ENCODE peak calls at places on chromosomes 11 and 22, in seven cellular contexts. One of them, this sample, is unnamed.

GRCh38 chr11:83006877-83007330 is 64.8 kb downstream of the RAB30 start:
- DNase-seq in cardiac muscle cell: no peak
- DNase-seq in RWPE1: no peak
- DNase-seq in stomach: no peak
- DNase-seq in mammary epithelial cell: no peak
- DNase-seq in uterus: no peak
- DNase-seq in tibial nerve: no peak
- DNase-seq in this sample: no peak

GRCh38 chr22:46638601-46639431 is 18.6 kb downstream of the GRAMD4 start:
- DNase-seq in cardiac muscle cell: peak
- DNase-seq in RWPE1: no peak
- DNase-seq in stomach: peak
- DNase-seq in mammary epithelial cell: no peak
- DNase-seq in uterus: no peak
- DNase-seq in tibial nerve: no peak
- DNase-seq in this sample: no peak

GRCh38 chr22:42887523-42888507 is 30.7 kb upstream of the ARFGAP3 start:
- DNase-seq in cardiac muscle cell: no peak
- DNase-seq in RWPE1: no peak
- DNase-seq in stomach: peak
- DNase-seq in mammary epithelial cell: no peak
- DNase-seq in uterus: no peak
- DNase-seq in tibial nerve: no peak
- DNase-seq in this sample: no peak

GRCh38 chr11:6925007-6925577 is 1.1 kb upstream of the ZNF215 start:
- DNase-seq in cardiac muscle cell: no peak
- DNase-seq in RWPE1: no peak
- DNase-seq in stomach: no peak
- DNase-seq in mammary epithelial cell: no peak
- DNase-seq in uterus: no peak
- DNase-seq in tibial nerve: no peak
- DNase-seq in this sample: no peak

GRCh38 chr22:50531546-50532352 is 1.9 kb upstream of the TYMP start:
- DNase-seq in cardiac muscle cell: peak
- DNase-seq in RWPE1: no peak
- DNase-seq in stomach: peak
- DNase-seq in mammary epithelial cell: no peak
- DNase-seq in uterus: peak
- DNase-seq in tibial nerve: peak
- DNase-seq in this sample: no peak

GRCh38 chr11:12631651-12632050 is 42.6 kb upstream of the TEAD1 start:
- DNase-seq in cardiac muscle cell: no peak
- DNase-seq in RWPE1: no peak
- DNase-seq in stomach: no peak
- DNase-seq in mammary epithelial cell: no peak
- DNase-seq in uterus: no peak
- DNase-seq in tibial nerve: no peak
- DNase-seq in this sample: no peak

GRCh38 chr22:30453731-30454510 is 17.9 kb downstream of the SEC14L3 start:
- DNase-seq in cardiac muscle cell: peak
- DNase-seq in RWPE1: no peak
- DNase-seq in stomach: no peak
- DNase-seq in mammary epithelial cell: no peak
- DNase-seq in uterus: no peak
- DNase-seq in tibial nerve: no peak
- DNase-seq in this sample: no peak

GRCh38 chr11:128688031-128688713 is 5.7 kb upstream of the FLI1 start:
- DNase-seq in cardiac muscle cell: no peak
- DNase-seq in RWPE1: no peak
- DNase-seq in stomach: no peak
- DNase-seq in mammary epithelial cell: no peak
- DNase-seq in uterus: no peak
- DNase-seq in tibial nerve: no peak
- DNase-seq in this sample: no peak

GRCh38 chr11:84819561-84819960 is 807.6 kb downstream of the DLG2 start:
- DNase-seq in cardiac muscle cell: no peak
- DNase-seq in RWPE1: no peak
- DNase-seq in stomach: no peak
- DNase-seq in mammary epithelial cell: no peak
- DNase-seq in uterus: no peak
- DNase-seq in tibial nerve: no peak
- DNase-seq in this sample: no peak

GRCh38 chr22:21632237-21632895 is at the start of gene CCDC116:
- DNase-seq in cardiac muscle cell: no peak
- DNase-seq in RWPE1: no peak
- DNase-seq in stomach: peak
- DNase-seq in mammary epithelial cell: no peak
- DNase-seq in uterus: no peak
- DNase-seq in tibial nerve: no peak
- DNase-seq in this sample: no peak

GRCh38 chr22:32717337-32718240 is 83.9 kb upstream of the TIMP3 start:
- DNase-seq in cardiac muscle cell: peak
- DNase-seq in RWPE1: peak
- DNase-seq in stomach: no peak
- DNase-seq in mammary epithelial cell: no peak
- DNase-seq in uterus: no peak
- DNase-seq in tibial nerve: no peak
- DNase-seq in this sample: no peak

GRCh38 chr11:1891831-1892115 is at the start of gene PRR33:
- DNase-seq in cardiac muscle cell: no peak
- DNase-seq in RWPE1: no peak
- DNase-seq in stomach: no peak
- DNase-seq in mammary epithelial cell: no peak
- DNase-seq in uterus: no peak
- DNase-seq in tibial nerve: no peak
- DNase-seq in this sample: no peak

GRCh38 chr11:1888811-1889526 is 2.7 kb downstream of the PRR33 start:
- DNase-seq in cardiac muscle cell: no peak
- DNase-seq in RWPE1: no peak
- DNase-seq in stomach: peak
- DNase-seq in mammary epithelial cell: no peak
- DNase-seq in uterus: no peak
- DNase-seq in tibial nerve: peak
- DNase-seq in this sample: no peak

GRCh38 chr11:1889527-1889930 is 2.2 kb downstream of the PRR33 start:
- DNase-seq in cardiac muscle cell: no peak
- DNase-seq in RWPE1: no peak
- DNase-seq in stomach: no peak
- DNase-seq in mammary epithelial cell: no peak
- DNase-seq in uterus: no peak
- DNase-seq in tibial nerve: no peak
- DNase-seq in this sample: no peak

GRCh38 chr11:1890856-1891830 is 552 bp downstream of the PRR33 start:
- DNase-seq in cardiac muscle cell: no peak
- DNase-seq in RWPE1: no peak
- DNase-seq in stomach: no peak
- DNase-seq in mammary epithelial cell: no peak
- DNase-seq in uterus: no peak
- DNase-seq in tibial nerve: no peak
- DNase-seq in this sample: no peak

DNA sequence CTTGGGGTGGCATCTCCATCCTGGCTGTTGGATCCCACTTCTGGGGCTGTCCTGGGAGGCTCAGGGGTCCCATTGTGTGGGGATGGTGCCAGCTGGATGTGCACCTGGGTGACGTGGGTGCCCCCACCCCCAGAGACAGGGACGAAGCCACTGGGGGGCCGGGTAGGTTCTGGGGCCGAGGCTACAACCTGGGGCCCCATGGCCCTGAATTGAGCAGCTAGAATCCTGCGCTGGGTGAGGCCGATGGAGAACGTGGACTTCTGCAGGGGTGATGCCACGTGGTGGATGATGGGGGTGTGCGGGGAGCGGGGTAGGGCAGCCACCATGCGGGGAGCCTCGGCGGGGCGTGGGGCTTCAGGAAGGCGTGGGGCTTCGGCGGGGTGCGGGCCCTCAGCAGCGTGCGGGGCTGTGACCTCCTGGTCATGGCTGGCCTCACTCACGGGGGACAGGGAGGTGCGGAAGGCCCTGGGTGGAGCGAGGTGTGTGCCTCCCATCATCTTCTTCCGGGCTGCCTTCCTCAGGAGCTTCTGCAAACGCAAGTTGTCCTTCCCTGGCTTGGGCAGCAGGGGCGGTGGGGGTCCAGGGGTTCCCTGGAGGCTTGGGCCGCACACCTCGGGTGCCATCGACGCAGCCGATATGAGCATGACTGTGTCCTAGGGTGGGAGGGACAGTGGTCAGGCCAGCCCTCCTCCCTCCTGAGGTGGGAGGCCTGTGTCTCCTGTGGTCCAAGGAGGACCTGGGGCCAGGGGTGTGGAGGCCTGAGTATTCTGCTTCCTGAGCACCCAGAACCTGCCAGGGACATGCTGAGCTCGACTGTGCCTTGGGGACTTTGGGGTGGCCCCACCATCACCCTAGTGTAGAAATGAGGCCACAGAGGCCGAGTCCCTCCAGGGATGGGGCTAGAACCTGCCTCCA is 1.5 kb downstream of the PRR33 start:
- DNase-seq in cardiac muscle cell: no peak
- DNase-seq in RWPE1: no peak
- DNase-seq in stomach: no peak
- DNase-seq in mammary epithelial cell: no peak
- DNase-seq in uterus: no peak
- DNase-seq in tibial nerve: no peak
- DNase-seq in this sample: no peak
- H3K27ac ChIP-seq in cardiac muscle cell: no peak
- H3K27ac ChIP-seq in RWPE1: peak
- H3K27ac ChIP-seq in stomach: no peak
- H3K27ac ChIP-seq in mammary epithelial cell: no peak
- H3K27ac ChIP-seq in uterus: no peak
- H3K27ac ChIP-seq in tibial nerve: no peak
- H3K27ac ChIP-seq in this sample: no peak

GRCh38 chr11:81895258-81895657 is 838.4 kb downstream of the FAM181B start:
- DNase-seq in cardiac muscle cell: no peak
- DNase-seq in RWPE1: no peak
- DNase-seq in stomach: no peak
- DNase-seq in mammary epithelial cell: no peak
- DNase-seq in uterus: no peak
- DNase-seq in tibial nerve: no peak
- DNase-seq in this sample: no peak
- H3K27ac ChIP-seq in cardiac muscle cell: no peak
- H3K27ac ChIP-seq in RWPE1: no peak
- H3K27ac ChIP-seq in stomach: no peak
- H3K27ac ChIP-seq in mammary epithelial cell: no peak
- H3K27ac ChIP-seq in uterus: no peak
- H3K27ac ChIP-seq in tibial nerve: no peak
- H3K27ac ChIP-seq in this sample: no peak

DNA sequence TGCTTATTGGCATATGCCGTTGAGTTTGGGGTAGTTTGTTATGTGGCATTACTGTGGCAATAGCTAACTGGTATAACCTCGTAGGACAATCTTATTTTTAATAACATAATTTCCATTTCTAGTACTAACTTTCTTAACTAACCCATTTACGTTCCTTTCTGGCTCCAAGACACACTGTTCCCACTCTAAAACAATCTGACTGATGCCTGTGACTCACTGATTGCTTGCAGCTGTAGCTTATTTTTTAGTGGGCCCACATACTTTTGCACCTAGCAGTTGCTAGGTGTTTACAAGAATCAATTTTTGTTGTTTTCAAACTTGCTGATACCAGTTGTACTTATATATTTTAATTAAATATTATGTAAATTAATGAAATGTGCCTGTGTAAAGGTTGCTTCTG is 52.2 kb downstream of the FAT3 start:
- DNase-seq in cardiac muscle cell: no peak
- DNase-seq in RWPE1: no peak
- DNase-seq in stomach: no peak
- DNase-seq in mammary epithelial cell: no peak
- DNase-seq in uterus: no peak
- DNase-seq in tibial nerve: no peak
- DNase-seq in this sample: no peak
- H3K27ac ChIP-seq in cardiac muscle cell: no peak
- H3K27ac ChIP-seq in RWPE1: no peak
- H3K27ac ChIP-seq in stomach: no peak
- H3K27ac ChIP-seq in mammary epithelial cell: no peak
- H3K27ac ChIP-seq in uterus: no peak
- H3K27ac ChIP-seq in tibial nerve: no peak
- H3K27ac ChIP-seq in this sample: no peak

DNA sequence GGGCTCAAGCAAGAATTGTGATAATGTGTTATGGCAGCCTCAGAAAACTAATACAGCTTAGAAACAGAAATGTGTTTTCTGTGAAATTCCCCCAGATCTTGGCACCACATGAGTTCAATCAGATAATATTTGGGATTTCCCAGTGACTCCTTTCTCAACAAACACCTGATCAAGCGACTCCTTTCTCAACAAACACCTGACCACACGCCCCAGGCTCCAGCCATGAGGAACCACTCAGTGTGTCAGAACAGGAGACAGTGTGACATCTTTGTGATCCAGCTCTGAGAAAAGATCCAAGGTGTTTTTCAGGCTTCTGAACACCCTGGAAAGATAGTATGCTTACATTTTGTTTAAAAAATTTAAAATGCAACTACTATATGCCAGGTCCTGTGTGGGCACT is 1.9 kb upstream of the UVRAG start:
- DNase-seq in cardiac muscle cell: no peak
- DNase-seq in RWPE1: no peak
- DNase-seq in stomach: no peak
- DNase-seq in mammary epithelial cell: peak
- DNase-seq in uterus: no peak
- DNase-seq in tibial nerve: no peak
- DNase-seq in this sample: no peak
- H3K27ac ChIP-seq in cardiac muscle cell: peak
- H3K27ac ChIP-seq in RWPE1: no peak
- H3K27ac ChIP-seq in stomach: no peak
- H3K27ac ChIP-seq in mammary epithelial cell: peak
- H3K27ac ChIP-seq in uterus: no peak
- H3K27ac ChIP-seq in tibial nerve: no peak
- H3K27ac ChIP-seq in this sample: no peak

GRCh38 chr11:62708423-62709261 is 1.2 kb downstream of the GNG3 start:
- DNase-seq in cardiac muscle cell: no peak
- DNase-seq in RWPE1: no peak
- DNase-seq in stomach: peak
- DNase-seq in mammary epithelial cell: peak
- DNase-seq in uterus: peak
- DNase-seq in tibial nerve: no peak
- DNase-seq in this sample: peak
- H3K27ac ChIP-seq in cardiac muscle cell: peak
- H3K27ac ChIP-seq in RWPE1: peak
- H3K27ac ChIP-seq in stomach: peak
- H3K27ac ChIP-seq in mammary epithelial cell: peak
- H3K27ac ChIP-seq in uterus: peak
- H3K27ac ChIP-seq in tibial nerve: peak
- H3K27ac ChIP-seq in this sample: peak

This sample was measured in caudate nucleus.